ENCODE peak calls at places on chromosomes 3 and 15, in six cellular contexts. P is omental fat pad; N is activated T-helper 1 cell treated with anti-CD3 and anti-CD28 coated beads, Interleukin-12 subunit alpha, Interleukin-12 subunit beta, Interleukin-2, Interleukin-4 antibody, amounts not matched to agents 30 ng/mL and 10 ng/mL and 1 ng/mL, durations not matched to agents 14 hours and 24 hours and 36 hours; O is cardiac muscle cell; A is MCF 10A; S is T-helper 2 cell. Q is an unnamed sample.
A peak's percentile ranks its signal among the peaks of the same experiment; 100 is the strongest.

GRCh38 chr3:62875103-62876002 is at the start of gene CADPS:
- DNase-seq in P (no peak), S (no peak), A (no peak), N (no peak), O (peak; percentile 80), Q (peak; percentile 62)

GRCh38 chr3:111858641-111859040 is 424 bp upstream of the PHLDB2 start:
- DNase-seq in O (no peak), N (no peak), P (no peak), S (no peak), A (no peak), Q (no peak)

GRCh38 chr15:37045859-37046318 is 54.5 kb downstream of the MEIS2 start:
- DNase-seq in N (no peak), A (no peak), O (no peak), P (no peak), S (no peak), Q (peak; percentile 86)

GRCh38 chr3:141308588-141309218 is 59.6 kb upstream of the ZBTB38 start:
- DNase-seq in P (no peak), S (no peak), O (peak; percentile 68), N (no peak), A (peak; percentile 86), Q (peak; percentile 94)

GRCh38 chr3:127171721-127172120 is 21.2 kb upstream of the PRR23E start:
- DNase-seq in P (no peak), O (no peak), N (no peak), S (no peak), A (no peak), Q (no peak)

GRCh38 chr15:49962044-49962602 is 156.9 kb downstream of the ATP8B4 start:
- DNase-seq in A (no peak), P (no peak), S (no peak), O (no peak), N (no peak), Q (no peak)

GRCh38 chr3:105315827-105316226 is 50.9 kb upstream of the ALCAM start:
- DNase-seq in O (no peak), S (no peak), A (no peak), P (no peak), N (no peak), Q (peak; percentile 7)

GRCh38 chr3:33071181-33071580 is 25.8 kb downstream of the GLB1 start:
- DNase-seq in S (peak; percentile 24), A (no peak), N (no peak), P (no peak), O (no peak), Q (no peak)

GRCh38 chr15:95439812-95440380 is 890.6 kb upstream of the NR2F2 start:
- DNase-seq in P (no peak), A (no peak), S (no peak), O (peak; percentile 21), N (no peak), Q (no peak)

GRCh38 chr3:118636841-118637240 is 397.8 kb downstream of the IGSF11 start:
- DNase-seq in S (no peak), O (peak; percentile 34), P (no peak), A (peak; percentile 45), N (no peak), Q (peak; percentile 44)

GRCh38 chr3:39780352-39780751 is 29.1 kb upstream of the MYRIP start:
- DNase-seq in O (no peak), A (no peak), N (no peak), S (no peak), P (no peak), Q (no peak)

GRCh38 chr3:10242182-10243065 is 5.8 kb upstream of the TATDN2 start:
- DNase-seq in A (no peak), P (no peak), S (peak; percentile 72), N (peak; percentile 81), O (no peak), Q (no peak)

GRCh38 chr3:82055792-82056191 is 294.3 kb upstream of the GBE1 start:
- DNase-seq in S (no peak), A (peak; percentile 47), N (no peak), O (peak; percentile 9), P (no peak), Q (peak; percentile 51)

GRCh38 chr3:13853978-13854296 is 25.9 kb downstream of the WNT7A start:
- DNase-seq in S (no peak), A (peak; percentile 86), O (no peak), P (no peak), N (no peak), Q (peak; percentile 16)

GRCh38 chr3:128503164-128503651 is 10.2 kb upstream of the GATA2 start:
- DNase-seq in O (peak; percentile 24), S (no peak), A (peak; percentile 28), N (no peak), P (no peak), Q (peak; percentile 33)

GRCh38 chr3:156628836-156629618 is 45.4 kb upstream of the TIPARP start:
- DNase-seq in P (no peak), O (no peak), N (no peak), A (no peak), S (no peak), Q (no peak)

GRCh38 chr15:84681822-84682221 is 23.8 kb upstream of the NMB start:
- DNase-seq in A (peak; percentile 59), P (no peak), N (no peak), S (peak; percentile 43), O (no peak), Q (no peak)

GRCh38 chr3:46917257-46917656 is 39.7 kb downstream of the PTH1R start:
- DNase-seq in O (no peak), P (no peak), S (no peak), A (no peak), N (no peak), Q (no peak)

GRCh38 chr3:59246719-59247401 is 197.0 kb upstream of the CFAP20DC start:
- DNase-seq in A (no peak), O (no peak), N (no peak), S (no peak), P (no peak), Q (no peak)

GRCh38 chr3:127721536-127721935 is 48.8 kb downstream of the ABTB1 start:
- DNase-seq in S (no peak), O (no peak), N (no peak), A (no peak), P (no peak), Q (no peak)

GRCh38 chr3:127172670-127173515 is 20.0 kb upstream of the PRR23E start:
- DNase-seq in P (no peak), A (peak; percentile 42), O (peak; percentile 59), N (no peak), S (no peak), Q (peak; percentile 82)

GRCh38 chr15:48177383-48177874 is 666 bp downstream of the MYEF2 start:
- DNase-seq in N (no peak), A (peak; percentile 12), O (peak; percentile 38), P (no peak), S (no peak), Q (peak; percentile 75)

GRCh38 chr15:92365079-92365478 is 28.6 kb upstream of the ST8SIA2 start:
- DNase-seq in S (no peak), N (no peak), A (peak; percentile 94), O (no peak), P (no peak), Q (no peak)

GRCh38 chr15:40877691-40878090 is 3.7 kb upstream of the RHOV start:
- DNase-seq in P (no peak), N (no peak), O (no peak), S (no peak), A (peak; percentile 47), Q (no peak)

GRCh38 chr3:9111349-9112265 is 137.8 kb downstream of the SRGAP3 start:
- DNase-seq in O (no peak), A (no peak), S (no peak), N (no peak), P (no peak), Q (no peak)

GRCh38 chr3:133756716-133757694 is 10.8 kb downstream of the TF start:
- DNase-seq in P (no peak), S (no peak), N (no peak), A (no peak), O (no peak), Q (no peak)

Q was measured in DMS53.